ENCODE peak calls at places on chromosomes 16 and 17, in eight cellular contexts. One of them, this sample, is unnamed.

GRCh38 chr17:36209575-36209974 is 1.3 kb upstream of the CCL4L2 start:
- DNase-seq in psoas muscle: no peak
- DNase-seq in omental fat pad: no peak
- DNase-seq in iPS DF 6.9: no peak
- DNase-seq in skeletal muscle cell: no peak
- DNase-seq in cardiac septum: no peak
- DNase-seq in BE2C: no peak
- DNase-seq in stimulated activated CD8-positive, alpha-beta memory T cell treated with anti-CD3 and anti-CD28 coated beads, Interleukin-2, amount 100 ng/mL, for 1 hour: no peak
- DNase-seq in this sample: no peak

GRCh38 chr16:89017956-89018604 is 41.1 kb upstream of the CBFA2T3 start:
- DNase-seq in omental fat pad: no peak
- DNase-seq in iPS DF 6.9: no peak
- DNase-seq in stimulated activated CD8-positive, alpha-beta memory T cell treated with anti-CD3 and anti-CD28 coated beads, Interleukin-2, amount 100 ng/mL, for 1 hour: no peak
- DNase-seq in cardiac septum: no peak
- DNase-seq in BE2C: no peak
- DNase-seq in psoas muscle: no peak
- DNase-seq in skeletal muscle cell: no peak
- DNase-seq in this sample: peak

GRCh38 chr16:56984639-56985038 is 4.7 kb upstream of the NLRC5 start:
- DNase-seq in iPS DF 6.9: no peak
- DNase-seq in cardiac septum: peak
- DNase-seq in omental fat pad: no peak
- DNase-seq in BE2C: no peak
- DNase-seq in stimulated activated CD8-positive, alpha-beta memory T cell treated with anti-CD3 and anti-CD28 coated beads, Interleukin-2, amount 100 ng/mL, for 1 hour: no peak
- DNase-seq in psoas muscle: no peak
- DNase-seq in skeletal muscle cell: no peak
- DNase-seq in this sample: no peak

GRCh38 chr16:63890072-63890471 is 1231.8 kb downstream of the CDH11 start:
- DNase-seq in skeletal muscle cell: no peak
- DNase-seq in stimulated activated CD8-positive, alpha-beta memory T cell treated with anti-CD3 and anti-CD28 coated beads, Interleukin-2, amount 100 ng/mL, for 1 hour: no peak
- DNase-seq in iPS DF 6.9: no peak
- DNase-seq in psoas muscle: no peak
- DNase-seq in omental fat pad: no peak
- DNase-seq in cardiac septum: no peak
- DNase-seq in BE2C: no peak
- DNase-seq in this sample: peak

GRCh38 chr17:67059372-67059771 is 15.0 kb downstream of the CACNG1 start:
- DNase-seq in cardiac septum: peak
- DNase-seq in psoas muscle: no peak
- DNase-seq in stimulated activated CD8-positive, alpha-beta memory T cell treated with anti-CD3 and anti-CD28 coated beads, Interleukin-2, amount 100 ng/mL, for 1 hour: no peak
- DNase-seq in omental fat pad: no peak
- DNase-seq in iPS DF 6.9: no peak
- DNase-seq in BE2C: no peak
- DNase-seq in skeletal muscle cell: no peak
- DNase-seq in this sample: no peak

GRCh38 chr17:3012926-3013581 is 50.4 kb downstream of the OR1D5 start:
- DNase-seq in cardiac septum: peak
- DNase-seq in BE2C: peak
- DNase-seq in omental fat pad: no peak
- DNase-seq in psoas muscle: peak
- DNase-seq in skeletal muscle cell: no peak
- DNase-seq in stimulated activated CD8-positive, alpha-beta memory T cell treated with anti-CD3 and anti-CD28 coated beads, Interleukin-2, amount 100 ng/mL, for 1 hour: peak
- DNase-seq in iPS DF 6.9: peak
- DNase-seq in this sample: peak

GRCh38 chr16:57383276-57384247 is 11.3 kb downstream of the CX3CL1 start:
- DNase-seq in stimulated activated CD8-positive, alpha-beta memory T cell treated with anti-CD3 and anti-CD28 coated beads, Interleukin-2, amount 100 ng/mL, for 1 hour: no peak
- DNase-seq in cardiac septum: no peak
- DNase-seq in psoas muscle: no peak
- DNase-seq in iPS DF 6.9: no peak
- DNase-seq in BE2C: peak
- DNase-seq in omental fat pad: no peak
- DNase-seq in skeletal muscle cell: no peak
- DNase-seq in this sample: no peak

GRCh38 chr16:68272501-68273209 is 8.3 kb downstream of the SLC7A6 start:
- DNase-seq in stimulated activated CD8-positive, alpha-beta memory T cell treated with anti-CD3 and anti-CD28 coated beads, Interleukin-2, amount 100 ng/mL, for 1 hour: no peak
- DNase-seq in omental fat pad: no peak
- DNase-seq in skeletal muscle cell: no peak
- DNase-seq in iPS DF 6.9: no peak
- DNase-seq in BE2C: no peak
- DNase-seq in psoas muscle: no peak
- DNase-seq in cardiac septum: no peak
- DNase-seq in this sample: no peak

GRCh38 chr16:28823291-28823718 is 506 bp downstream of the ATXN2L start:
- DNase-seq in stimulated activated CD8-positive, alpha-beta memory T cell treated with anti-CD3 and anti-CD28 coated beads, Interleukin-2, amount 100 ng/mL, for 1 hour: no peak
- DNase-seq in iPS DF 6.9: no peak
- DNase-seq in BE2C: peak
- DNase-seq in skeletal muscle cell: no peak
- DNase-seq in psoas muscle: peak
- DNase-seq in cardiac septum: no peak
- DNase-seq in omental fat pad: no peak
- DNase-seq in this sample: no peak

GRCh38 chr17:50872710-50873424 is 6.7 kb upstream of the TOB1 start:
- DNase-seq in skeletal muscle cell: no peak
- DNase-seq in omental fat pad: no peak
- DNase-seq in BE2C: peak
- DNase-seq in cardiac septum: no peak
- DNase-seq in psoas muscle: peak
- DNase-seq in iPS DF 6.9: no peak
- DNase-seq in stimulated activated CD8-positive, alpha-beta memory T cell treated with anti-CD3 and anti-CD28 coated beads, Interleukin-2, amount 100 ng/mL, for 1 hour: no peak
- DNase-seq in this sample: peak

GRCh38 chr17:17198281-17198680 is 7.9 kb downstream of the PLD6 start:
- DNase-seq in psoas muscle: no peak
- DNase-seq in stimulated activated CD8-positive, alpha-beta memory T cell treated with anti-CD3 and anti-CD28 coated beads, Interleukin-2, amount 100 ng/mL, for 1 hour: no peak
- DNase-seq in iPS DF 6.9: no peak
- DNase-seq in skeletal muscle cell: no peak
- DNase-seq in omental fat pad: no peak
- DNase-seq in BE2C: no peak
- DNase-seq in cardiac septum: no peak
- DNase-seq in this sample: no peak

GRCh38 chr17:50943575-50943933 is 77.4 kb upstream of the TOB1 start:
- DNase-seq in stimulated activated CD8-positive, alpha-beta memory T cell treated with anti-CD3 and anti-CD28 coated beads, Interleukin-2, amount 100 ng/mL, for 1 hour: no peak
- DNase-seq in cardiac septum: peak
- DNase-seq in psoas muscle: peak
- DNase-seq in iPS DF 6.9: no peak
- DNase-seq in omental fat pad: no peak
- DNase-seq in skeletal muscle cell: no peak
- DNase-seq in BE2C: peak
- DNase-seq in this sample: no peak

GRCh38 chr17:55547027-55547670 is 35.9 kb upstream of the SMIM36 start:
- DNase-seq in omental fat pad: no peak
- DNase-seq in BE2C: no peak
- DNase-seq in iPS DF 6.9: no peak
- DNase-seq in psoas muscle: no peak
- DNase-seq in stimulated activated CD8-positive, alpha-beta memory T cell treated with anti-CD3 and anti-CD28 coated beads, Interleukin-2, amount 100 ng/mL, for 1 hour: no peak
- DNase-seq in skeletal muscle cell: no peak
- DNase-seq in cardiac septum: no peak
- DNase-seq in this sample: no peak

GRCh38 chr16:72948238-72948559 is 99.7 kb downstream of the ZFHX3 start:
- DNase-seq in stimulated activated CD8-positive, alpha-beta memory T cell treated with anti-CD3 and anti-CD28 coated beads, Interleukin-2, amount 100 ng/mL, for 1 hour: no peak
- DNase-seq in cardiac septum: peak
- DNase-seq in BE2C: no peak
- DNase-seq in omental fat pad: no peak
- DNase-seq in skeletal muscle cell: no peak
- DNase-seq in psoas muscle: no peak
- DNase-seq in iPS DF 6.9: no peak
- DNase-seq in this sample: no peak

GRCh38 chr16:74107795-74108610 is 188.6 kb upstream of the PSMD7 start:
- DNase-seq in stimulated activated CD8-positive, alpha-beta memory T cell treated with anti-CD3 and anti-CD28 coated beads, Interleukin-2, amount 100 ng/mL, for 1 hour: no peak
- DNase-seq in skeletal muscle cell: no peak
- DNase-seq in psoas muscle: no peak
- DNase-seq in omental fat pad: no peak
- DNase-seq in iPS DF 6.9: peak
- DNase-seq in cardiac septum: no peak
- DNase-seq in BE2C: peak
- DNase-seq in this sample: no peak

GRCh38 chr16:25905810-25906209 is 214.1 kb downstream of the HS3ST4 start:
- DNase-seq in psoas muscle: no peak
- DNase-seq in stimulated activated CD8-positive, alpha-beta memory T cell treated with anti-CD3 and anti-CD28 coated beads, Interleukin-2, amount 100 ng/mL, for 1 hour: no peak
- DNase-seq in BE2C: no peak
- DNase-seq in skeletal muscle cell: no peak
- DNase-seq in cardiac septum: no peak
- DNase-seq in omental fat pad: no peak
- DNase-seq in iPS DF 6.9: no peak
- DNase-seq in this sample: no peak

GRCh38 chr17:19374136-19374535 is 4.2 kb upstream of the MAPK7 start:
- DNase-seq in skeletal muscle cell: no peak
- DNase-seq in psoas muscle: no peak
- DNase-seq in omental fat pad: no peak
- DNase-seq in stimulated activated CD8-positive, alpha-beta memory T cell treated with anti-CD3 and anti-CD28 coated beads, Interleukin-2, amount 100 ng/mL, for 1 hour: no peak
- DNase-seq in iPS DF 6.9: no peak
- DNase-seq in cardiac septum: no peak
- DNase-seq in BE2C: no peak
- DNase-seq in this sample: no peak

GRCh38 chr16:12546918-12547607 is 256.6 kb downstream of the CPPED1 start:
- DNase-seq in stimulated activated CD8-positive, alpha-beta memory T cell treated with anti-CD3 and anti-CD28 coated beads, Interleukin-2, amount 100 ng/mL, for 1 hour: no peak
- DNase-seq in omental fat pad: no peak
- DNase-seq in cardiac septum: no peak
- DNase-seq in skeletal muscle cell: no peak
- DNase-seq in iPS DF 6.9: no peak
- DNase-seq in psoas muscle: no peak
- DNase-seq in BE2C: no peak
- DNase-seq in this sample: no peak

GRCh38 chr17:38705523-38705802 is 390 bp downstream of the MLLT6 start:
- DNase-seq in omental fat pad: no peak
- DNase-seq in skeletal muscle cell: no peak
- DNase-seq in cardiac septum: no peak
- DNase-seq in psoas muscle: no peak
- DNase-seq in iPS DF 6.9: no peak
- DNase-seq in BE2C: peak
- DNase-seq in stimulated activated CD8-positive, alpha-beta memory T cell treated with anti-CD3 and anti-CD28 coated beads, Interleukin-2, amount 100 ng/mL, for 1 hour: no peak
- DNase-seq in this sample: no peak

GRCh38 chr17:81959362-81960129 is 1.4 kb downstream of the NOTUM start:
- DNase-seq in skeletal muscle cell: no peak
- DNase-seq in omental fat pad: peak
- DNase-seq in iPS DF 6.9: no peak
- DNase-seq in stimulated activated CD8-positive, alpha-beta memory T cell treated with anti-CD3 and anti-CD28 coated beads, Interleukin-2, amount 100 ng/mL, for 1 hour: peak
- DNase-seq in psoas muscle: peak
- DNase-seq in cardiac septum: peak
- DNase-seq in BE2C: peak
- DNase-seq in this sample: no peak

GRCh38 chr17:28086519-28086918 is 44.0 kb downstream of the NLK start:
- DNase-seq in omental fat pad: no peak
- DNase-seq in iPS DF 6.9: no peak
- DNase-seq in skeletal muscle cell: no peak
- DNase-seq in BE2C: no peak
- DNase-seq in cardiac septum: no peak
- DNase-seq in psoas muscle: no peak
- DNase-seq in stimulated activated CD8-positive, alpha-beta memory T cell treated with anti-CD3 and anti-CD28 coated beads, Interleukin-2, amount 100 ng/mL, for 1 hour: no peak
- DNase-seq in this sample: no peak

GRCh38 chr17:31269597-31269996 is 27.4 kb downstream of the OMG start:
- DNase-seq in psoas muscle: no peak
- DNase-seq in cardiac septum: no peak
- DNase-seq in omental fat pad: no peak
- DNase-seq in BE2C: no peak
- DNase-seq in iPS DF 6.9: peak
- DNase-seq in skeletal muscle cell: peak
- DNase-seq in stimulated activated CD8-positive, alpha-beta memory T cell treated with anti-CD3 and anti-CD28 coated beads, Interleukin-2, amount 100 ng/mL, for 1 hour: no peak
- DNase-seq in this sample: peak

GRCh38 chr17:74569392-74570003 is 2.2 kb upstream of the CD300H start:
- DNase-seq in skeletal muscle cell: peak
- DNase-seq in omental fat pad: peak
- DNase-seq in BE2C: no peak
- DNase-seq in psoas muscle: peak
- DNase-seq in iPS DF 6.9: no peak
- DNase-seq in stimulated activated CD8-positive, alpha-beta memory T cell treated with anti-CD3 and anti-CD28 coated beads, Interleukin-2, amount 100 ng/mL, for 1 hour: no peak
- DNase-seq in cardiac septum: no peak
- DNase-seq in this sample: peak

GRCh38 chr16:1707193-1707790 is 1.3 kb downstream of the MAPK8IP3 start:
- DNase-seq in BE2C: no peak
- DNase-seq in iPS DF 6.9: no peak
- DNase-seq in skeletal muscle cell: no peak
- DNase-seq in omental fat pad: no peak
- DNase-seq in stimulated activated CD8-positive, alpha-beta memory T cell treated with anti-CD3 and anti-CD28 coated beads, Interleukin-2, amount 100 ng/mL, for 1 hour: no peak
- DNase-seq in cardiac septum: no peak
- DNase-seq in psoas muscle: no peak
- DNase-seq in this sample: no peak

GRCh38 chr17:45855691-45856315 is 11.1 kb downstream of the SPPL2C start:
- DNase-seq in stimulated activated CD8-positive, alpha-beta memory T cell treated with anti-CD3 and anti-CD28 coated beads, Interleukin-2, amount 100 ng/mL, for 1 hour: no peak
- DNase-seq in cardiac septum: no peak
- DNase-seq in psoas muscle: no peak
- DNase-seq in iPS DF 6.9: no peak
- DNase-seq in skeletal muscle cell: no peak
- DNase-seq in BE2C: no peak
- DNase-seq in omental fat pad: no peak
- DNase-seq in this sample: no peak

GRCh38 chr16:9258423-9259051 is 167.1 kb downstream of the HAPSTR1 start:
- DNase-seq in skeletal muscle cell: no peak
- DNase-seq in psoas muscle: no peak
- DNase-seq in iPS DF 6.9: peak
- DNase-seq in cardiac septum: no peak
- DNase-seq in BE2C: peak
- DNase-seq in stimulated activated CD8-positive, alpha-beta memory T cell treated with anti-CD3 and anti-CD28 coated beads, Interleukin-2, amount 100 ng/mL, for 1 hour: no peak
- DNase-seq in omental fat pad: no peak
- DNase-seq in this sample: no peak

GRCh38 chr17:4625181-4625601 is 16.3 kb downstream of the ALOX15 start:
- DNase-seq in stimulated activated CD8-positive, alpha-beta memory T cell treated with anti-CD3 and anti-CD28 coated beads, Interleukin-2, amount 100 ng/mL, for 1 hour: no peak
- DNase-seq in psoas muscle: no peak
- DNase-seq in iPS DF 6.9: no peak
- DNase-seq in skeletal muscle cell: peak
- DNase-seq in omental fat pad: no peak
- DNase-seq in cardiac septum: no peak
- DNase-seq in BE2C: no peak
- DNase-seq in this sample: no peak

GRCh38 chr16:74724820-74725549 is 24.3 kb upstream of the MLKL start:
- DNase-seq in cardiac septum: no peak
- DNase-seq in stimulated activated CD8-positive, alpha-beta memory T cell treated with anti-CD3 and anti-CD28 coated beads, Interleukin-2, amount 100 ng/mL, for 1 hour: no peak
- DNase-seq in omental fat pad: no peak
- DNase-seq in psoas muscle: peak
- DNase-seq in BE2C: no peak
- DNase-seq in iPS DF 6.9: no peak
- DNase-seq in skeletal muscle cell: peak
- DNase-seq in this sample: peak

GRCh38 chr17:2041561-2042354 is at the start of gene OVCA2:
- DNase-seq in BE2C: peak
- DNase-seq in stimulated activated CD8-positive, alpha-beta memory T cell treated with anti-CD3 and anti-CD28 coated beads, Interleukin-2, amount 100 ng/mL, for 1 hour: peak
- DNase-seq in skeletal muscle cell: peak
- DNase-seq in cardiac septum: peak
- DNase-seq in omental fat pad: peak
- DNase-seq in iPS DF 6.9: peak
- DNase-seq in psoas muscle: peak
- DNase-seq in this sample: peak

GRCh38 chr17:75289832-75290337 is 652 bp upstream of the SLC25A19 start:
- DNase-seq in psoas muscle: no peak
- DNase-seq in skeletal muscle cell: no peak
- DNase-seq in omental fat pad: peak
- DNase-seq in iPS DF 6.9: no peak
- DNase-seq in stimulated activated CD8-positive, alpha-beta memory T cell treated with anti-CD3 and anti-CD28 coated beads, Interleukin-2, amount 100 ng/mL, for 1 hour: peak
- DNase-seq in BE2C: peak
- DNase-seq in cardiac septum: no peak
- DNase-seq in this sample: peak

GRCh38 chr17:5019475-5019956 is 15.7 kb downstream of the SLC52A1 start:
- DNase-seq in stimulated activated CD8-positive, alpha-beta memory T cell treated with anti-CD3 and anti-CD28 coated beads, Interleukin-2, amount 100 ng/mL, for 1 hour: peak
- DNase-seq in psoas muscle: no peak
- DNase-seq in cardiac septum: no peak
- DNase-seq in iPS DF 6.9: no peak
- DNase-seq in BE2C: no peak
- DNase-seq in omental fat pad: no peak
- DNase-seq in skeletal muscle cell: no peak
- DNase-seq in this sample: no peak

GRCh38 chr16:86227801-86228200 is 282.5 kb upstream of the FOXF1 start:
- DNase-seq in omental fat pad: no peak
- DNase-seq in psoas muscle: no peak
- DNase-seq in BE2C: no peak
- DNase-seq in skeletal muscle cell: no peak
- DNase-seq in cardiac septum: no peak
- DNase-seq in iPS DF 6.9: no peak
- DNase-seq in stimulated activated CD8-positive, alpha-beta memory T cell treated with anti-CD3 and anti-CD28 coated beads, Interleukin-2, amount 100 ng/mL, for 1 hour: no peak
- DNase-seq in this sample: peak

GRCh38 chr17:68759002-68759342 is 157.8 kb upstream of the FAM20A start:
- DNase-seq in BE2C: no peak
- DNase-seq in cardiac septum: no peak
- DNase-seq in psoas muscle: no peak
- DNase-seq in omental fat pad: no peak
- DNase-seq in stimulated activated CD8-positive, alpha-beta memory T cell treated with anti-CD3 and anti-CD28 coated beads, Interleukin-2, amount 100 ng/mL, for 1 hour: no peak
- DNase-seq in iPS DF 6.9: no peak
- DNase-seq in skeletal muscle cell: no peak
- DNase-seq in this sample: no peak

GRCh38 chr17:6069611-6070279 is 434 bp upstream of the WSCD1 start:
- DNase-seq in iPS DF 6.9: no peak
- DNase-seq in omental fat pad: no peak
- DNase-seq in cardiac septum: no peak
- DNase-seq in psoas muscle: peak
- DNase-seq in skeletal muscle cell: no peak
- DNase-seq in BE2C: no peak
- DNase-seq in stimulated activated CD8-positive, alpha-beta memory T cell treated with anti-CD3 and anti-CD28 coated beads, Interleukin-2, amount 100 ng/mL, for 1 hour: no peak
- DNase-seq in this sample: no peak

This sample was measured in GM04504.